ENCODE peak calls at places on chromosomes 13 and 19, in nine cellular contexts. One of them, this sample, is unnamed.

GRCh38 chr19:4456566-4456842 is 1.1 kb downstream of the UBXN6 start:
- DNase-seq in psoas muscle: peak; percentile 55
- DNase-seq in pancreas: no peak
- DNase-seq in GM10248: no peak
- DNase-seq in progenitor cell of endocrine pancreas: no peak
- DNase-seq in non-pigmented ciliary epithelial cell: no peak
- DNase-seq in A673: peak; percentile 76
- DNase-seq in GM12865: no peak
- DNase-seq in NB4: no peak
- DNase-seq in this sample: no peak

GRCh38 chr13:43346427-43346826 is 323.0 kb downstream of the DNAJC15 start:
- DNase-seq in psoas muscle: no peak
- DNase-seq in pancreas: no peak
- DNase-seq in GM10248: no peak
- DNase-seq in progenitor cell of endocrine pancreas: no peak
- DNase-seq in non-pigmented ciliary epithelial cell: no peak
- DNase-seq in A673: no peak
- DNase-seq in GM12865: no peak
- DNase-seq in NB4: no peak
- DNase-seq in this sample: no peak

GRCh38 chr19:4800591-4801081 is 9.1 kb downstream of the FEM1A start:
- DNase-seq in psoas muscle: peak; percentile 96
- DNase-seq in pancreas: peak; percentile 60
- DNase-seq in GM10248: no peak
- DNase-seq in progenitor cell of endocrine pancreas: no peak
- DNase-seq in non-pigmented ciliary epithelial cell: no peak
- DNase-seq in A673: no peak
- DNase-seq in GM12865: no peak
- DNase-seq in NB4: no peak
- DNase-seq in this sample: no peak

GRCh38 chr19:872266-872951 is 12.9 kb downstream of the CFD start:
- DNase-seq in psoas muscle: peak; percentile 84
- DNase-seq in pancreas: no peak
- DNase-seq in GM10248: peak; percentile 79
- DNase-seq in progenitor cell of endocrine pancreas: no peak
- DNase-seq in non-pigmented ciliary epithelial cell: no peak
- DNase-seq in A673: peak; percentile 93
- DNase-seq in GM12865: peak; percentile 92
- DNase-seq in NB4: peak; percentile 73
- DNase-seq in this sample: peak; percentile 75

GRCh38 chr13:59893261-59893660 is 270.5 kb downstream of the DIAPH3 start:
- DNase-seq in psoas muscle: no peak
- DNase-seq in pancreas: no peak
- DNase-seq in GM10248: no peak
- DNase-seq in progenitor cell of endocrine pancreas: no peak
- DNase-seq in non-pigmented ciliary epithelial cell: no peak
- DNase-seq in A673: no peak
- DNase-seq in GM12865: no peak
- DNase-seq in NB4: no peak
- DNase-seq in this sample: no peak

GRCh38 chr19:19822148-19822429 is 539 bp upstream of the ZNF506 start:
- DNase-seq in psoas muscle: no peak
- DNase-seq in pancreas: no peak
- DNase-seq in GM10248: no peak
- DNase-seq in progenitor cell of endocrine pancreas: no peak
- DNase-seq in non-pigmented ciliary epithelial cell: no peak
- DNase-seq in A673: peak; percentile 11
- DNase-seq in GM12865: peak; percentile 10
- DNase-seq in NB4: no peak
- DNase-seq in this sample: no peak

GRCh38 chr13:98141938-98142426 is 912 bp upstream of the FARP1 start:
- DNase-seq in psoas muscle: peak; percentile 59
- DNase-seq in pancreas: peak; percentile 29
- DNase-seq in GM10248: peak; percentile 18
- DNase-seq in progenitor cell of endocrine pancreas: no peak
- DNase-seq in non-pigmented ciliary epithelial cell: no peak
- DNase-seq in A673: no peak
- DNase-seq in GM12865: peak; percentile 37
- DNase-seq in NB4: peak; percentile 9
- DNase-seq in this sample: peak; percentile 19

GRCh38 chr19:41699968-41700323 is 8.5 kb upstream of the CEACAM5 start:
- DNase-seq in psoas muscle: no peak
- DNase-seq in pancreas: no peak
- DNase-seq in GM10248: no peak
- DNase-seq in progenitor cell of endocrine pancreas: no peak
- DNase-seq in non-pigmented ciliary epithelial cell: no peak
- DNase-seq in A673: no peak
- DNase-seq in GM12865: no peak
- DNase-seq in NB4: no peak
- DNase-seq in this sample: no peak

GRCh38 chr13:40615619-40616018 is 50.8 kb downstream of the FOXO1 start:
- DNase-seq in psoas muscle: no peak
- DNase-seq in pancreas: no peak
- DNase-seq in GM10248: no peak
- DNase-seq in progenitor cell of endocrine pancreas: no peak
- DNase-seq in non-pigmented ciliary epithelial cell: no peak
- DNase-seq in A673: no peak
- DNase-seq in GM12865: no peak
- DNase-seq in NB4: no peak
- DNase-seq in this sample: no peak

GRCh38 chr13:60933638-60934037 is 482.0 kb downstream of the PCDH20 start:
- DNase-seq in psoas muscle: no peak
- DNase-seq in pancreas: no peak
- DNase-seq in GM10248: no peak
- DNase-seq in progenitor cell of endocrine pancreas: no peak
- DNase-seq in non-pigmented ciliary epithelial cell: no peak
- DNase-seq in A673: peak; percentile 18
- DNase-seq in GM12865: no peak
- DNase-seq in NB4: peak; percentile 33
- DNase-seq in this sample: no peak

GRCh38 chr13:23750383-23751121 is 138.6 kb downstream of the MIPEP start:
- DNase-seq in psoas muscle: no peak
- DNase-seq in pancreas: no peak
- DNase-seq in GM10248: no peak
- DNase-seq in progenitor cell of endocrine pancreas: no peak
- DNase-seq in non-pigmented ciliary epithelial cell: no peak
- DNase-seq in A673: no peak
- DNase-seq in GM12865: no peak
- DNase-seq in NB4: no peak
- DNase-seq in this sample: no peak

GRCh38 chr13:29500426-29500825 is 95.1 kb downstream of the SLC7A1 start:
- DNase-seq in psoas muscle: no peak
- DNase-seq in pancreas: no peak
- DNase-seq in GM10248: no peak
- DNase-seq in progenitor cell of endocrine pancreas: no peak
- DNase-seq in non-pigmented ciliary epithelial cell: no peak
- DNase-seq in A673: no peak
- DNase-seq in GM12865: no peak
- DNase-seq in NB4: no peak
- DNase-seq in this sample: no peak

GRCh38 chr19:29002336-29002735 is 210.6 kb downstream of the UQCRFS1 start:
- DNase-seq in psoas muscle: no peak
- DNase-seq in pancreas: no peak
- DNase-seq in GM10248: no peak
- DNase-seq in progenitor cell of endocrine pancreas: no peak
- DNase-seq in non-pigmented ciliary epithelial cell: no peak
- DNase-seq in A673: no peak
- DNase-seq in GM12865: no peak
- DNase-seq in NB4: no peak
- DNase-seq in this sample: no peak

GRCh38 chr13:95605426-95606125 is 38.9 kb downstream of the DZIP1 start:
- DNase-seq in psoas muscle: no peak
- DNase-seq in pancreas: no peak
- DNase-seq in GM10248: no peak
- DNase-seq in progenitor cell of endocrine pancreas: no peak
- DNase-seq in non-pigmented ciliary epithelial cell: no peak
- DNase-seq in A673: no peak
- DNase-seq in GM12865: no peak
- DNase-seq in NB4: no peak
- DNase-seq in this sample: no peak

GRCh38 chr13:75357576-75358295 is 124.2 kb downstream of the TBC1D4 start:
- DNase-seq in psoas muscle: no peak
- DNase-seq in pancreas: no peak
- DNase-seq in GM10248: peak; percentile 67
- DNase-seq in progenitor cell of endocrine pancreas: no peak
- DNase-seq in non-pigmented ciliary epithelial cell: no peak
- DNase-seq in A673: peak; percentile 89
- DNase-seq in GM12865: peak; percentile 77
- DNase-seq in NB4: peak; percentile 64
- DNase-seq in this sample: no peak

GRCh38 chr13:28849441-28849840 is 29.3 kb downstream of the MTUS2 start:
- DNase-seq in psoas muscle: no peak
- DNase-seq in pancreas: no peak
- DNase-seq in GM10248: no peak
- DNase-seq in progenitor cell of endocrine pancreas: no peak
- DNase-seq in non-pigmented ciliary epithelial cell: no peak
- DNase-seq in A673: no peak
- DNase-seq in GM12865: no peak
- DNase-seq in NB4: no peak
- DNase-seq in this sample: no peak

GRCh38 chr13:30216111-30216510 is 91.2 kb downstream of the KATNAL1 start:
- DNase-seq in psoas muscle: no peak
- DNase-seq in pancreas: no peak
- DNase-seq in GM10248: no peak
- DNase-seq in progenitor cell of endocrine pancreas: no peak
- DNase-seq in non-pigmented ciliary epithelial cell: no peak
- DNase-seq in A673: peak; percentile 97
- DNase-seq in GM12865: no peak
- DNase-seq in NB4: no peak
- DNase-seq in this sample: no peak